ENCODE peak calls at places on chromosomes 11 and 22, in ten cellular contexts. D, A, E, U, Y, G, O, M, I and R are unnamed samples.

GRCh38 chr22:40401532-40401931 is 31.1 kb downstream of the SGSM3 start:
- DNase-seq in E (no peak), I (no peak), A (no peak), U (no peak), Y (no peak), D (peak; percentile 42), G (no peak), O (no peak), M (no peak), R (no peak)

GRCh38 chr11:125091247-125091876 is 20.1 kb downstream of the TMEM218 start:
- DNase-seq in D (peak; percentile 34), A (peak; percentile 54), M (peak; percentile 54), I (no peak), U (peak; percentile 47), Y (no peak), G (peak; percentile 72), O (no peak), E (peak; percentile 77), R (no peak)

GRCh38 chr11:19632435-19632834 is 80.2 kb upstream of the NAV2 start:
- DNase-seq in A (no peak), U (no peak), O (no peak), Y (no peak), I (no peak), G (no peak), M (no peak), E (peak; percentile 64), D (no peak), R (no peak)

GRCh38 chr11:10488121-10488580 is 33.1 kb downstream of the AMPD3 start:
- DNase-seq in U (no peak), A (no peak), G (no peak), O (no peak), Y (peak; percentile 50), M (peak; percentile 2), E (peak; percentile 11), D (no peak), I (no peak), R (no peak)

GRCh38 chr11:123405123-123405592 is 24.9 kb upstream of the GRAMD1B start:
- DNase-seq in G (no peak), D (no peak), I (no peak), A (peak; percentile 79), Y (no peak), U (no peak), O (no peak), E (no peak), M (peak; percentile 39), R (no peak)

GRCh38 chr11:9461760-9462134 is 935 bp downstream of the ZNF143 start:
- DNase-seq in E (peak; percentile 15), I (no peak), A (no peak), U (peak; percentile 12), D (no peak), O (no peak), G (no peak), M (no peak), Y (no peak), R (no peak)

GRCh38 chr11:66562907-66563583 is 5.4 kb downstream of the CTSF start:
- DNase-seq in M (no peak), Y (no peak), E (no peak), D (no peak), G (no peak), U (no peak), O (no peak), I (no peak), A (no peak), R (no peak)

GRCh38 chr11:71114124-71114851 is 138.1 kb downstream of the SHANK2 start:
- DNase-seq in A (no peak), D (no peak), M (no peak), U (no peak), E (no peak), G (no peak), O (no peak), Y (no peak), I (no peak), R (peak; percentile 30)

GRCh38 chr11:115303929-115304328 is 200.3 kb downstream of the CADM1 start:
- DNase-seq in D (no peak), U (no peak), I (no peak), E (no peak), O (no peak), A (no peak), Y (no peak), M (no peak), G (no peak), R (no peak)

GRCh38 chr22:44351685-44352377 is 39.1 kb upstream of the SHISAL1 start:
- DNase-seq in I (no peak), A (no peak), G (no peak), M (peak; percentile 40), D (peak; percentile 23), E (peak; percentile 95), O (peak; percentile 80), Y (peak; percentile 54), U (no peak), R (no peak)

GRCh38 chr11:115301029-115301428 is 203.2 kb downstream of the CADM1 start:
- DNase-seq in I (no peak), M (no peak), Y (no peak), D (no peak), G (no peak), E (peak; percentile 73), O (no peak), A (no peak), U (no peak), R (no peak)

GRCh38 chr22:17131686-17132085 is 10.5 kb upstream of the TMEM121B start:
- DNase-seq in G (no peak), M (no peak), A (peak; percentile 45), Y (no peak), I (no peak), E (no peak), O (no peak), U (no peak), D (no peak), R (no peak)

GRCh38 chr11:35061516-35062440 is 77.2 kb upstream of the CD44 start:
- DNase-seq in O (no peak), Y (no peak), U (no peak), M (no peak), G (no peak), E (no peak), A (no peak), D (no peak), I (no peak), R (no peak)

GRCh38 chr11:104343578-104343977 is 179.6 kb upstream of the PDGFD start:
- DNase-seq in M (no peak), Y (no peak), D (no peak), E (peak; percentile 7), O (no peak), I (no peak), U (no peak), G (no peak), A (no peak), R (no peak)

GRCh38 chr11:24134879-24135588 is 361.8 kb upstream of the LUZP2 start:
- DNase-seq in O (no peak), Y (no peak), M (no peak), A (no peak), I (no peak), D (no peak), G (no peak), E (no peak), U (no peak), R (no peak)

GRCh38 chr22:19761022-19761499 is 483 bp downstream of the TBX1 start:
- DNase-seq in E (no peak), A (no peak), O (no peak), D (no peak), G (no peak), I (no peak), Y (no peak), U (no peak), M (no peak), R (no peak)

GRCh38 chr11:65150513-65151271 is 16.4 kb upstream of the SYVN1 start:
- DNase-seq in O (peak; percentile 73), E (peak; percentile 86), A (peak; percentile 89), G (peak; percentile 84), U (peak; percentile 40), D (peak; percentile 96), I (peak; percentile 94), M (peak; percentile 82), Y (peak; percentile 89), R (peak; percentile 97)
- TF ChIP-seq POLR2A in O (no peak), E (no peak), A (no peak), G (peak; percentile 56), U (no peak), D (peak; percentile 54), I (peak; percentile 35), M (no peak), Y (peak; percentile 13), R (no peak)

DNA sequence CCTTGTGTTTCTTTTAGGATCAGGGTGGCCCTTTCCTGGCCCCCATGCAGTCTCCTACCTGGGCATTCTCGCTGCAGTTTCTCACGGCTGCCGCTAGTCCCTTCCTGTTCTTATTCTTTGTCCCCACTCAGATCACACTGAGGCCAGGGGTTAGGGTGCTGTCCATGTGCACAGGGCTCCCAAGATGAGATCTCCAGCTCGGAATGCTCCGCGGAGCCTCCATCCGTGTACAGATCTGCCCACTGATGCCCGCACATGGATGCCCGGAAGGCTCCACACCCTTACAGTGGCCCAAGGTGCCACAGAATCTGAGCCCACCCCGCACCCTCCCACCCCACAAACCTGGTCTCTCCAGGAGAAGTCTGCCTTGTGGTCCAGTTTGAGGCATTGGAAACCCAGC is 457.3 kb downstream of the TBC1D22A start:
- DNase-seq in M (peak; percentile 12), A (no peak), G (no peak), O (no peak), E (no peak), I (no peak), Y (no peak), D (no peak), U (no peak), R (peak; percentile 6)
- H3K9me3 ChIP-seq in M (no peaks in the 10 kb centered on the region), A (no peaks in the 10 kb centered on the region), G (no peaks in the 10 kb centered on the region), O (no peaks in the 10 kb centered on the region), E (peaks cover 8% of the 10 kb centered on the region), I (no peaks in the 10 kb centered on the region), Y (no peaks in the 10 kb centered on the region), D (no peaks in the 10 kb centered on the region), U (no peaks in the 10 kb centered on the region), R (no peaks in the 10 kb centered on the region)

DNA sequence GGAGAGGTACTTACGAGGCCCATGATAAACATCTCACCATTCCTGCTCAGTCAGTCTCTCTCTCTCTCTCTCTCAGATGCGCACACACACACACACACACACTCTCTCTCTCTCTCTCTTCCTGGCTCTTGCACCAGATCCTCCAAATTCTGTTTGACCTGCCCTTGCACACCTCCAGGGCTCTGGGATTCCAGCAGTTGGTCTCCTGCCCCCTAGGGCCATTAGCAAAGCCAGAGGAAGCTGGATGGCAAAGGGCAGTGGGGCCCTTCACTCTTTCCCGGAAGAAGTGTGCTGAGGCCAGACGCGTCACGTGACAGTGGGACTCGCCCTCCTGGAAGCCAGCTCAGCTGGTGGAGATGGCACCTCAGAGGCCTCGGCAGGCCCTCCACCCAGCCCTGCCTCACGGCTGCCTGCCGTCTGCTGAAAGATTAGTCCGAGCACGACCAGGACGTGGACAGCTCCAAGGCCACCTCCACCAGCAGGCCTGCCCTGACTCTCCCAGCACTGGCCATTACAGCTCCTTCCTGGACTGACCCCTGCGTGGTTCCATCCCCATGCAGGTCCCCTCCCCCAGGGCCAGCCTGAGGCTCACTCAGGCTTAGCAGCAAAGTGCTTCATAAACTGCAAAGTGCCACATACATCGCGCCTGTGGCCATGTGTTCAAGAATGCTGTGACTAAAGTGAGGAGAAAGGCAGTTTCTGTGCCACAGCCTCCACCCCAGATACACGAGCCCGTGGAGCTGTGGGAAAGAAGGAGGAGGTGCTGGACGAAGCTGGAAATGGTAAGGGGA is 3.7 kb downstream of the PDGFB start:
- DNase-seq in E (no peak), G (peak; percentile 30), I (peak; percentile 57), M (no peak), U (peak; percentile 91), O (no peak), A (peak; percentile 74), D (peak; percentile 80), Y (peak; percentile 73), R (peak; percentile 71)
- H3K4me1 ChIP-seq in E (peaks cover 5% of the 10 kb centered on the region), G (peaks cover 25% of the 10 kb centered on the region), I (peaks cover 54% of the 10 kb centered on the region), M (peaks cover 15% of the 10 kb centered on the region), U (peaks cover 35% of the 10 kb centered on the region), O (peaks cover 28% of the 10 kb centered on the region), A (peaks cover 79% of the 10 kb centered on the region), D (peaks cover 77% of the 10 kb centered on the region), Y (peaks cover 63% of the 10 kb centered on the region), R (peaks cover 30% of the 10 kb centered on the region)

GRCh38 chr11:33881651-33882279 is 10.1 kb downstream of the LMO2 start:
- DNase-seq in Y (no peak), O (no peak), I (no peak), E (no peak), A (no peak), M (no peak), U (no peak), D (no peak), G (peak; percentile 51), R (no peak)
- TF ChIP-seq POLR2A in Y (no peak), O (no peak), I (no peak), E (no peak), A (no peak), M (no peak), U (no peak), D (no peak), G (no peak), R (no peak)